ENCODE peak calls at places on chromosomes 12 and 14, in ten cellular contexts. N, M, U, Q, J, A, E, L, Y and Z are unnamed samples. For H3K4me1, the result is how much of the 10 kb centered on the place peaks cover.

GRCh38 chr14:53038629-53039028 is 87.8 kb upstream of the FERMT2 start:
- DNase-seq in N (no peak), M (no peak), U (no peak), Q (no peak), J (no peak), A (no peak), E (no peak), L (no peak), Y (no peak), Z (no peak)

GRCh38 chr12:91620949-91621348 is 438.3 kb upstream of the DCN start:
- DNase-seq in N (no peak), M (no peak), U (no peak), Q (no peak), J (no peak), A (no peak), E (no peak), L (no peak), Y (peak), Z (no peak)

GRCh38 chr12:102169922-102170698 is 27.5 kb downstream of the PMCH start:
- DNase-seq in N (peak), M (no peak), U (peak), Q (peak), J (no peak), A (no peak), E (no peak), L (peak), Y (no peak), Z (no peak)

GRCh38 chr12:56931474-56931978 is 2.7 kb downstream of the SDR9C7 start:
- DNase-seq in N (no peak), M (no peak), U (peak), Q (peak), J (no peak), A (no peak), E (no peak), L (no peak), Y (no peak), Z (no peak)

GRCh38 chr14:105433161-105433605 is 13.6 kb downstream of the MTA1 start:
- DNase-seq in N (no peak), M (peak), U (no peak), Q (no peak), J (no peak), A (no peak), E (no peak), L (no peak), Y (no peak), Z (no peak)

GRCh38 chr12:69404851-69405365 is 45.4 kb downstream of the YEATS4 start:
- DNase-seq in N (no peak), M (no peak), U (no peak), Q (no peak), J (no peak), A (no peak), E (no peak), L (no peak), Y (no peak), Z (no peak)

GRCh38 chr14:54566410-54567223 is at the start of gene SAMD4A:
- DNase-seq in N (peak), M (peak), U (peak), Q (peak), J (peak), A (peak), E (peak), L (peak), Y (peak), Z (peak)

GRCh38 chr12:93127107-93127560 is 198.0 kb upstream of the EEA1 start:
- DNase-seq in N (no peak), M (no peak), U (no peak), Q (no peak), J (no peak), A (peak), E (peak), L (no peak), Y (no peak), Z (peak)

GRCh38 chr12:24499151-24500146 is 449.5 kb downstream of the BCAT1 start:
- DNase-seq in N (no peak), M (no peak), U (no peak), Q (peak), J (no peak), A (no peak), E (no peak), L (no peak), Y (no peak), Z (no peak)

GRCh38 chr12:51028126-51028810 is 2.1 kb upstream of the SLC11A2 start:
- DNase-seq in N (peak), M (no peak), U (peak), Q (peak), J (peak), A (no peak), E (no peak), L (peak), Y (no peak), Z (no peak)

GRCh38 chr14:28398501-28398900 is 368.1 kb upstream of the FOXG1 start:
- DNase-seq in N (no peak), M (no peak), U (no peak), Q (no peak), J (no peak), A (no peak), E (no peak), L (no peak), Y (no peak), Z (no peak)

GRCh38 chr12:71070416-71071155 is 87.2 kb downstream of the TSPAN8 start:
- DNase-seq in N (no peak), M (no peak), U (no peak), Q (no peak), J (no peak), A (no peak), E (no peak), L (no peak), Y (no peak), Z (no peak)

GRCh38 chr12:53254816-53255545 is 13.1 kb upstream of the ESPL1 start:
- DNase-seq in N (no peak), M (no peak), U (no peak), Q (no peak), J (no peak), A (no peak), E (no peak), L (no peak), Y (no peak), Z (no peak)

GRCh38 chr12:105212431-105212830 is 23.5 kb downstream of the APPL2 start:
- DNase-seq in N (no peak), M (no peak), U (no peak), Q (no peak), J (no peak), A (no peak), E (no peak), L (no peak), Y (no peak), Z (no peak)

DNA sequence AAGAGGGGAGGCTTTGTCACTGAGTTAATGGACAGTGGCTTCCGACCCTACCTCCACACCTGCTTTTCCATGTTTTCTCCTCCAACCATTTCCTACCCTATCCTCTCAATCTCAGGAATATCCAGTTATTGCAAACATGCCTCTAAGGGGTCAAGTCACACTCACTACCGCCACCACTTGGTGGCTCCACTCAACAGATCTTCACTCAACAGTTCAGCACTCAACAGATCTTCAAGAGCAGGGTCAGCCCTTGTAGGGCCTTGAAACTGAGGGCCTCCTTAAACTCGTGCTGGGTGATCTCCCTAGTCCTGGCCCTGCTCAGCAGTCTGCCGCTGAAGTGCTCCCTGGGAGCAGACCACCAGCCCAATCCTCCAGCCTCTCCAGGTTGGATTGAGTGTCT is 14.2 kb downstream of the ZNF641 start:
- DNase-seq in N (no peak), M (no peak), U (no peak), Q (no peak), J (no peak), A (no peak), E (no peak), L (no peak), Y (no peak), Z (no peak)
- TF ChIP-seq CTCF in N (no peak), M (no peak), U (peak), Q (peak), J (no peak), A (no peak), E (no peak), L (peak), Y (peak), Z (no peak)

GRCh38 chr12:14654416-14654815 is 42.0 kb downstream of the GUCY2C start:
- DNase-seq in N (no peak), M (no peak), U (no peak), Q (no peak), J (no peak), A (no peak), E (no peak), L (no peak), Y (no peak), Z (no peak)
- H3K4me1 ChIP-seq in N (under half), M (under half), U (under half), Q (under half), J (under half), A (under half), E (under half), L (under half), Y (under half), Z (under half)

DNA sequence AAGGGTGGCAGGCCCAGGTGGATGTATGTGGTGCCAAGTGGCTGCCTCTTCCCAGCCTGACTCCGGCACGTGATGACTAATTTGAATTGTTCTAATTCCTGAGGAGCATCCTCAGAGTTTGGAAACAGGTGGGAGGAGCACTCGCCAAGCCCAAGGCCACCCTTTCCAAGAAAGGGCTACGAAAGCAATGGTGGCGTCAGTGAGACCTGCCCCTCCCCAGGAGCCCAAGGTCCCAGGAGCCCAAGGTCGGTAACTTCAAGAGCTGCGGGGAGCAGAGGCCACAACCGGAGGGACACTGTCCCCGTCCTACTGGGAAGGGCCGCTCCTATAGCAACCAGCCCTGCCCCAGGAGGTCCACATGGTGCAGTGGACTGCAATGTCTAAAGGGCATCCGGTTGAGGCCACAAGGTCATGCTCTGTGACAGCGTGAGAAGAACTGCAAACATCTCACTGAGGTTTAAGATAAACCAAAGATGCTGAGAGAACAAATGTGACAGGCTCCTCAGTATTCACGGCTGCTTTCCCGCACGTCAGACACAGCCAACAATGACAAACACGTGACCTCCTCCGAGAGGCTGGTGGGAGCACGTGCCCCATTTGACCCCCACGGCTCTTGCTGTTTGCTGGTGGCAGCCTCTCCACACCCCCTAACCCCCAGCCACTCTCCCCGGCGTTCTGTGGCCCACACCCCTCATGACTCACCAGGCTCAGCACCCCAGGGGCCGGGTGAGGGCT is 79.6 kb downstream of the ITPK1 start:
- DNase-seq in N (no peak), M (peak), U (peak), Q (no peak), J (no peak), A (peak), E (no peak), L (no peak), Y (no peak), Z (no peak)
- H3K27ac ChIP-seq in N (peak), M (no peak), U (peak), Q (no peak), J (no peak), A (peak), E (peak), L (no peak), Y (peak), Z (peak)

GRCh38 chr12:38155526-38156496 is 160.8 kb upstream of the ALG10B start:
- DNase-seq in N (no peak), M (no peak), U (no peak), Q (no peak), J (no peak), A (no peak), E (peak), L (no peak), Y (no peak), Z (no peak)

GRCh38 chr12:38155020-38155395 is 161.6 kb upstream of the ALG10B start:
- DNase-seq in N (no peak), M (no peak), U (no peak), Q (no peak), J (no peak), A (no peak), E (peak), L (no peak), Y (no peak), Z (no peak)

GRCh38 chr12:38157933-38158401 is 158.6 kb upstream of the ALG10B start:
- DNase-seq in N (no peak), M (no peak), U (no peak), Q (no peak), J (no peak), A (no peak), E (peak), L (no peak), Y (no peak), Z (no peak)

GRCh38 chr12:38157274-38157932 is 159.2 kb upstream of the ALG10B start:
- DNase-seq in N (no peak), M (no peak), U (no peak), Q (no peak), J (no peak), A (no peak), E (no peak), L (no peak), Y (no peak), Z (no peak)

GRCh38 chr12:38156497-38157245 is 159.9 kb upstream of the ALG10B start:
- DNase-seq in N (no peak), M (no peak), U (no peak), Q (no peak), J (no peak), A (no peak), E (peak), L (no peak), Y (no peak), Z (no peak)
- TF ChIP-seq CTCF in N (no peak), M (no peak), U (no peak), Q (no peak), J (no peak), A (no peak), E (no peak), L (no peak), Y (no peak), Z (no peak)

GRCh38 chr12:6936378-6936638 is 7.3 kb upstream of the RNU7-1 start:
- DNase-seq in N (no peak), M (no peak), U (no peak), Q (no peak), J (no peak), A (no peak), E (no peak), L (no peak), Y (no peak), Z (no peak)

GRCh38 chr12:6939187-6939540 is 4.5 kb upstream of the RNU7-1 start:
- DNase-seq in N (no peak), M (no peak), U (no peak), Q (no peak), J (no peak), A (no peak), E (no peak), L (no peak), Y (no peak), Z (no peak)

GRCh38 chr12:6936642-6937480 is 6.8 kb upstream of the RNU7-1 start:
- DNase-seq in N (no peak), M (peak), U (no peak), Q (no peak), J (no peak), A (peak), E (no peak), L (no peak), Y (no peak), Z (no peak)

GRCh38 chr12:6938353-6939186 is 5.0 kb upstream of the RNU7-1 start:
- DNase-seq in N (no peak), M (peak), U (no peak), Q (no peak), J (no peak), A (no peak), E (no peak), L (no peak), Y (no peak), Z (no peak)

GRCh38 chr12:6937481-6938352 is 5.9 kb upstream of the RNU7-1 start:
- DNase-seq in N (peak), M (peak), U (peak), Q (peak), J (peak), A (peak), E (peak), L (peak), Y (peak), Z (no peak)
- H3K4me1 ChIP-seq in N (under half), M (under half), U (under half), Q (under half), J (under half), A (under half), E (half or more), L (under half), Y (half or more), Z (under half)

DNA sequence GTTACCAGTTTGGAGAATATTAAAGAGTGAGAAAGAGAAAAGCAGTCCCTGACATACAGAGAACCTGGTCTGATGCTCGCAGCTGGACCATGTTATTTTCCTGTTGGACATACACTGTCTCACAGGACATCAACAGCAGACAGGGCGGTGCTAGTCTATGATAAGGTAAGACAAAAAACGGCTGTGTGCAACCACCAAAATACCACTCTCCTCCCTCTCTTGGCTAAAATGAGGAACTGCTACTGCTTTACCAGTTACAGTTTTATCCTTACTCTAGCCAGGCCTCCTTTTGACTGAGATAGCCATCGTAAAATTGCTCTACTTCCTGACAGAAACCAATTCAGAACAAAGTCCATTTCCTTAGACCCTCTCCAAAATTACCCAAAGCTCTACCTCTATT is 47.0 kb upstream of the ERGIC2 start:
- DNase-seq in N (no peak), M (no peak), U (peak), Q (no peak), J (no peak), A (peak), E (no peak), L (peak), Y (no peak), Z (no peak)
- H3K27ac ChIP-seq in N (no peak), M (no peak), U (no peak), Q (no peak), J (no peak), A (no peak), E (no peak), L (no peak), Y (no peak), Z (no peak)

DNA sequence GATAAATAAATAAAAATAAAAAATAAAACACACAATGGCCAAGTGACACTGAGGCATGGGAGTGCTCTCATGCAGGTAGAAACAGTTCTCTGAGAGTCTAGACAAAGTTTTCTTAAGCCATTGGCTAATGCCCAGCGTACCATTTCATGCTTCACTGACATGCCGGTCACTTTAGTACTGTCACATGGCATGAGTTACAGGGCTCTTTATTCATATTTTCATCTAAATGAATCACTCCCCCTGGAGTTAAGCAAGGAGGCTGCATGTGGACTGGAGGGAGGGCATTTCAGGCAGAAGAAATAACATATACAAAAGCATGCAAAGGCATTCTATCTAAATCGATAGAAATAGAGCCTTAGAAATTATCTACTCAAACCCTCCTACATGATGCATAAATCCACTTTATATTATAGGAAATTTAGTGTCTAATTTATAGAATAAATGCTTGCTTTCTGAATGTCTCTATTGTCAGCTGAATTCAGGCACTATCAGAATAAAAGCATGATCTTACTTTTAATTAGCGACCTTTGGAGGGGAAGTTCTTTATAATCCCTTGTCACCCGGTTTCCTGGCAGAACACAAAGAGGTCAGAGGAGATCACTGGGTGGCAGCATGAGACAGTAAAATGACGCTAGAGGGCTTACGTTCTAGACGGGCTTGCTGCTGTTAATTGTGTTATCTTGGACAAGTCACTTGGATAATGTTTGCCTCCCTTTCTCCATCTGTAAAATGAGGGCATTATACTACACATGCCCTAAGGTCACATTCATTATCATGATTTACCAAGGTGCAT is 17.5 kb downstream of the DYRK4 start:
- DNase-seq in N (no peak), M (no peak), U (peak), Q (peak), J (no peak), A (no peak), E (no peak), L (no peak), Y (no peak), Z (no peak)
- TF ChIP-seq CTCF in N (no peak), M (no peak), U (peak), Q (no peak), J (no peak), A (no peak), E (no peak), L (no peak), Y (peak), Z (no peak)

DNA sequence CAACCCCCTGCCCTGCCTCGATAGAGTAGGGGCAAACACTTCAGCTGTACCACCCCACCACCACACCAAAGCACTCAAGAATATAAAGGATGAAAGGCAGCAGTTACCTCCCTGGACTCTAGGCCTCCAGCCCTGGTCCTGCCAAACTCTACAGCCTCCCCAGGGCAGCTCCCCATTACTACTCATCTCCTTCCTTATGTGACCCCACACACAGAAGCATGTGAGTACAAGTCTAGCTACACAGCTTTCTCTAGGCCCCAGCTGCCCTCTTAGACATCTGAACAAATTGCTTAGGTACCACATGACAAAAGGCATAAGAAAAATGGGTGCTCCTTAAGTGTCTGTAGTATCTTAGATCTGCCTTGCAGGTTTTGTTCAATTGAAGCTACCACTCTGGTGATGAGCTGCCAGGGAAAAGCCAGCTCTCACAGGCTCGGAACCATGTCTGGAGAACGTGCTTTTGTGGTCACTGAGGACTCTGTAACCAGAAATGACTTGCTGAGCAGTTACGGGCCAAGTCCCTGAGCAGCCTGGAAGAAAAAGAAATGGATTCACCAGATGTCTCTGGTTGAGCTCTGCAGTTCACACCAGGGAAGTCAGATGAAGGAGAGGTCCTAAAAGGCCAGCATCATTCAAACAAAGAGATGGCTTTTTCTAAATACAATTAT is 32.8 kb downstream of the FMNL3 start:
- DNase-seq in N (peak), M (no peak), U (no peak), Q (no peak), J (no peak), A (peak), E (no peak), L (no peak), Y (peak), Z (no peak)
- H3K4me1 ChIP-seq in N (half or more), M (under half), U (under half), Q (under half), J (under half), A (under half), E (half or more), L (under half), Y (half or more), Z (under half)